ENCODE peak calls at places on chromosome 3, in four cellular contexts. F, B, G and V are unnamed samples. For H3K9me3, the result is how much of the 10 kb centered on the place peaks cover.

GRCh38 chr3:58588030-58588614 is 10.9 kb upstream of the FAM107A start:
- DNase-seq in G (no peak), F (no peak), B (no peak), V (no peak)

GRCh38 chr3:197877902-197878301 is 72.1 kb upstream of the RPL35A start:
- DNase-seq in F (no peak), B (no peak), G (no peak), V (no peak)

GRCh38 chr3:38738630-38739395 is 77.2 kb downstream of the SCN10A start:
- DNase-seq in G (no peak), F (no peak), B (no peak), V (no peak)

GRCh38 chr3:160748226-160748625 is 7.8 kb upstream of the PPM1L start:
- DNase-seq in G (no peak), F (no peak), B (no peak), V (no peak)

GRCh38 chr3:37703633-37704032 is 158.0 kb upstream of the CTDSPL start:
- DNase-seq in F (no peak), G (no peak), B (no peak), V (no peak)

GRCh38 chr3:39601241-39601640 is 133.8 kb downstream of the MOBP start:
- DNase-seq in G (no peak), F (no peak), B (no peak), V (no peak)

GRCh38 chr3:109275702-109276293 is 40.5 kb downstream of the DPPA2 start:
- DNase-seq in B (no peak), G (no peak), F (no peak), V (no peak)

GRCh38 chr3:48656841-48657281 is 5.8 kb downstream of the CELSR3 start:
- DNase-seq in G (peak), B (no peak), F (no peak), V (peak)

GRCh38 chr3:187051724-187052364 is 87.5 kb downstream of the RPL39L start:
- DNase-seq in G (no peak), B (no peak), F (no peak), V (no peak)
- H3K9me3 ChIP-seq in G (under half), B (under half), F (under half), V (under half)

GRCh38 chr3:20843037-20843436 is 657.0 kb upstream of the SGO1 start:
- DNase-seq in F (no peak), G (no peak), B (no peak), V (no peak)

GRCh38 chr3:20837676-20838302 is 651.8 kb upstream of the SGO1 start:
- DNase-seq in G (no peak), F (no peak), B (no peak), V (no peak)

GRCh38 chr3:20846081-20846480 is 660.1 kb upstream of the SGO1 start:
- DNase-seq in B (no peak), G (no peak), F (no peak), V (no peak)

GRCh38 chr3:20846792-20847191 is 660.8 kb upstream of the SGO1 start:
- DNase-seq in G (no peak), F (no peak), B (no peak), V (no peak)

DNA sequence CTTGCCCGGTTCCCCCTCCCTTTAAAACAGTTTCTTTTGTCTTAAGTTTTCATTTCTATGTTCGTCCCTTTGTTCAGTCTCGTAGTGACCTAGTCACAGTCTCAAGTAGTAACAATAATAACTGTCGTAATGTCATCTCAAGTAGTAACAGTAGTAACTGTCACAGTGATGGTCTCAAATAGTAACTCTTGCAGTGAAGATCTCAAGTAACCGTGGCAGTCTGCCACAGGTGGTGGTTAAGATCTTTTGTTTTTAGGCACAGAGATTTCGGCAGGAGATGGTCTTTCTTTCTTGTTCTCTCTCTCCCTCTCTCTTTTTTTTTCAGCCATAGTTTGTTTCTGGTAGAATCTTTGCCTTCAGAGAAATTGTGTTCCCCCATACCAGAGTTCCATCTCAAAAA is 656.0 kb upstream of the SGO1 start:
- DNase-seq in B (no peak), F (no peak), G (no peak), V (no peak)
- H3K9me3 ChIP-seq in B (under half), F (under half), G (under half), V (under half)

GRCh38 chr3:25493786-25494185 is 65.7 kb downstream of the RARB start:
- DNase-seq in G (no peak), B (no peak), F (no peak), V (no peak)

GRCh38 chr3:25495304-25495703 is 67.2 kb downstream of the RARB start:
- DNase-seq in F (no peak), B (no peak), G (no peak), V (no peak)

GRCh38 chr3:25495726-25496125 is 67.7 kb downstream of the RARB start:
- DNase-seq in G (no peak), F (no peak), B (no peak), V (no peak)

GRCh38 chr3:25493246-25493645 is 65.2 kb downstream of the RARB start:
- DNase-seq in F (no peak), B (no peak), G (no peak), V (no peak)

GRCh38 chr3:25497096-25497495 is 69.0 kb downstream of the RARB start:
- DNase-seq in G (no peak), B (no peak), F (no peak), V (no peak)
- H3K9me3 ChIP-seq in G (under half), B (under half), F (under half), V (under half)

GRCh38 chr3:1576047-1576446 is 483.2 kb downstream of the CNTN6 start:
- DNase-seq in G (no peak), F (no peak), B (no peak), V (no peak)
- H3K9me3 ChIP-seq in G (under half), F (under half), B (under half), V (under half)

GRCh38 chr3:43043071-43043766 is 62.7 kb downstream of the POMGNT2 start:
- DNase-seq in B (no peak), F (no peak), G (no peak), V (no peak)

GRCh38 chr3:43043793-43044192 is 62.1 kb downstream of the POMGNT2 start:
- DNase-seq in G (no peak), F (no peak), B (no peak), V (no peak)

GRCh38 chr3:43048470-43048869 is 57.4 kb downstream of the POMGNT2 start:
- DNase-seq in F (no peak), G (no peak), B (no peak), V (no peak)

GRCh38 chr3:43041517-43041916 is 62.4 kb downstream of the GASK1A start:
- DNase-seq in F (no peak), B (no peak), G (no peak), V (no peak)

GRCh38 chr3:43046583-43046982 is 59.3 kb downstream of the POMGNT2 start:
- DNase-seq in F (no peak), G (no peak), B (no peak), V (no peak)
- H3K9me3 ChIP-seq in F (under half), G (under half), B (under half), V (under half)